ENCODE peak calls at places on chromosomes 4 and X, in four cellular contexts. H, Y, J and L are unnamed samples.
A peak's percentile ranks its signal among the peaks of the same experiment; 100 is the strongest.

GRCh38 chrX:106246511-106246910 is 78.4 kb downstream of the PWWP3B start:
- DNase-seq in J (no peak), H (no peak), Y (peak; percentile 53), L (no peak)

GRCh38 chr4:14792702-14793227 is 209.5 kb upstream of the CPEB2 start:
- DNase-seq in H (no peak), Y (peak; percentile 61), J (no peak), L (no peak)

GRCh38 chr4:77538574-77539157 is 67.0 kb upstream of the CXCL13 start:
- DNase-seq in Y (peak; percentile 71), H (no peak), J (peak; percentile 53), L (no peak)

GRCh38 chr4:3736290-3736689 is 29.9 kb upstream of the ADRA2C start:
- DNase-seq in J (no peak), H (no peak), Y (no peak), L (no peak)

GRCh38 chrX:118694628-118695027 is 32.8 kb upstream of the IL13RA1 start:
- DNase-seq in Y (no peak), J (no peak), H (no peak), L (no peak)

GRCh38 chr4:107834241-107834856 is 9.6 kb downstream of the SGMS2 start:
- DNase-seq in J (no peak), H (no peak), Y (peak; percentile 27), L (no peak)

GRCh38 chr4:155854597-155855226 is 11.4 kb downstream of the ASIC5 start:
- DNase-seq in Y (no peak), H (no peak), J (peak; percentile 54), L (no peak)

GRCh38 chrX:150234126-150234525 is 129.0 kb upstream of the MAMLD1 start:
- DNase-seq in H (no peak), J (no peak), Y (no peak), L (no peak)

GRCh38 chr4:84378983-84379382 is 120.1 kb downstream of the NKX6-1 start:
- DNase-seq in J (no peak), H (no peak), Y (no peak), L (no peak)

GRCh38 chr4:967113-968104 is 6.0 kb downstream of the DGKQ start:
- DNase-seq in Y (no peak), J (no peak), H (no peak), L (no peak)

GRCh38 chr4:100933628-100934027 is 413.7 kb downstream of the PPP3CA start:
- DNase-seq in H (no peak), J (no peak), Y (no peak), L (no peak)

GRCh38 chr4:117331817-117332216 is 246.4 kb upstream of the TRAM1L1 start:
- DNase-seq in H (no peak), Y (no peak), J (no peak), L (no peak)

GRCh38 chrX:47232803-47233332 is at the start of gene USP11:
- DNase-seq in J (no peak), H (peak; percentile 65), Y (peak; percentile 17), L (peak; percentile 54)

GRCh38 chr4:19739101-19739651 is 512.5 kb upstream of the SLIT2 start:
- DNase-seq in J (no peak), Y (peak; percentile 84), H (no peak), L (no peak)

GRCh38 chr4:4524364-4524763 is 17.5 kb downstream of the STX18 start:
- DNase-seq in H (no peak), J (peak; percentile 90), Y (no peak), L (no peak)

GRCh38 chr4:184568770-184569169 is 80.5 kb downstream of the CASP3 start:
- DNase-seq in H (no peak), J (peak; percentile 30), Y (no peak), L (no peak)

GRCh38 chrX:105837227-105837626 is 14.9 kb downstream of the NRK start:
- DNase-seq in H (peak; percentile 87), J (no peak), Y (peak; percentile 90), L (peak; percentile 77)

GRCh38 chr4:18322111-18322510 is 300.6 kb upstream of the LCORL start:
- DNase-seq in H (no peak), Y (no peak), J (no peak), L (no peak)

GRCh38 chr4:183858011-183858615 is 47.0 kb upstream of the STOX2 start:
- DNase-seq in H (no peak), J (no peak), Y (no peak), L (no peak)

GRCh38 chr4:1958276-1959103 is 50.3 kb downstream of the NELFA start:
- DNase-seq in H (no peak), Y (no peak), J (no peak), L (no peak)

GRCh38 chr4:71004281-71004851 is 10.9 kb downstream of the DCK start:
- DNase-seq in J (peak; percentile 66), Y (no peak), H (no peak), L (no peak)

GRCh38 chr4:24210332-24210902 is 320.6 kb upstream of the PPARGC1A start:
- DNase-seq in H (peak; percentile 44), J (no peak), Y (no peak), L (no peak)

GRCh38 chrX:137926090-137926489 is 360.2 kb downstream of the ZIC3 start:
- DNase-seq in Y (peak; percentile 46), J (peak; percentile 40), H (no peak), L (no peak)

GRCh38 chrX:153780678-153781427 is at the start of gene SRPK3:
- DNase-seq in J (no peak), H (no peak), Y (no peak), L (peak; percentile 61)
- H3K4me3 ChIP-seq in J (no peak within 1 kb of the TSS), H (peak within 1 kb of the TSS; percentile 21), Y (no peak within 1 kb of the TSS), L (no peak within 1 kb of the TSS)

GRCh38 chrX:154355776-154356140 is 18.7 kb downstream of the FLNA start:
- DNase-seq in H (no peak), Y (no peak), J (no peak), L (no peak)
- H3K4me1 ChIP-seq in H (no peaks in the 10 kb centered on the region), Y (no peaks in the 10 kb centered on the region), J (no peaks in the 10 kb centered on the region), L (no peaks in the 10 kb centered on the region)

DNA sequence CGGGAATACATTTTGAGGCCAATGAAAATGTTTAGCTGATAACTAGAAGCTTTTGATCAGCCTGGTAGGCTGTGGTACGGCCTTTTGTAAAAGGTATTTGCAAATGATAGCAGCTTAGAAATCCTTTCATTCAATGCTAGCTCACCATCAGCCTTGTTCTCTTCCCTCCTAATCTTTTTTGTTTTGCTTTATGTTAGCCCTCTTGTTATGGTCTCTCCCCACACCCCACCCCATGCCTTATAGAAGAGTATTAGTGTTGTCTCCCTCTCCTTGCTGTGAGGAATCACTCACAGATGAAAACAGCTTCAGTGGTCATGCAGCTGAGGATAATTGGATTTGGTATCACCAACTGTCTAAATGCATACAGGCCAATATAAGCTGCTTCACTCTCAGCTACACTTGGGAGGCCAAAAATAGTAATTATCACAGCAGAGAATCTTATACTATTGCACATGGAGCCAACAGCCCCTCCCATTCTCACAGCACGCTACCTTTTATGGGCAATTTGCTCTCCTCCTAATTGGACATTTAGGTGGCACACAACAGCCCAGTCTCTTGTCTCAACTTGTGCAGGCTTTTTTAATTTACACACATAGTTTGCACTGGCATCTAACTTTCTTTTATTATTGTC is 494.6 kb upstream of the FAM241A start:
- DNase-seq in J (no peak), Y (no peak), H (no peak), L (no peak)
- H3K4me3 ChIP-seq in J (no peak overlapping the region), Y (no peak overlapping the region), H (no peak overlapping the region), L (no peak overlapping the region)

GRCh38 chrX:6029014-6029413 is 199.7 kb downstream of the NLGN4X start:
- DNase-seq in Y (no peak), J (no peak), H (no peak), L (no peak)
- H3K4me1 ChIP-seq in Y (no peaks in the 10 kb centered on the region), J (no peaks in the 10 kb centered on the region), H (peaks cover 1% of the 10 kb centered on the region), L (no peaks in the 10 kb centered on the region)

DNA sequence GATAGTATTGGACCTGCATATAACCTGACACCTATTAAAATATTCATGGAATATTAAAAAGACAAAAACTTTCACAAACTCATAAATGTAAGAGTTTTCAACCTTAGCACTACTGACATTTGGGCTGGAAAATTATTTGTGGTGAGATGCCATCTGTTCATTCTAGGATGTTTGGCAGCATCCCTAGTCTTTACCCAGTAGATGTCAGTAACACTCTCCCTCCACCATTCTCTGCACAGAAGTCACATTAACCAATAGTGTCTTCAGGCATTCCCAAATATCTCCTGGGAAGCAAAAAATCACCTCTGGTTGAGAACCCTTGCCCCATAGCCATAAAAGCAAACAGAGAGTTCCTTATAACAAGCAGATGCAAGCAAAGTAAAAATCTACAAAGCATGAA is 41.4 kb upstream of the NDST4 start:
- DNase-seq in J (no peak), H (no peak), Y (peak; percentile 8), L (no peak)
- H3K4me3 ChIP-seq in J (no peak overlapping the region), H (no peak overlapping the region), Y (no peak overlapping the region), L (no peak overlapping the region)

DNA sequence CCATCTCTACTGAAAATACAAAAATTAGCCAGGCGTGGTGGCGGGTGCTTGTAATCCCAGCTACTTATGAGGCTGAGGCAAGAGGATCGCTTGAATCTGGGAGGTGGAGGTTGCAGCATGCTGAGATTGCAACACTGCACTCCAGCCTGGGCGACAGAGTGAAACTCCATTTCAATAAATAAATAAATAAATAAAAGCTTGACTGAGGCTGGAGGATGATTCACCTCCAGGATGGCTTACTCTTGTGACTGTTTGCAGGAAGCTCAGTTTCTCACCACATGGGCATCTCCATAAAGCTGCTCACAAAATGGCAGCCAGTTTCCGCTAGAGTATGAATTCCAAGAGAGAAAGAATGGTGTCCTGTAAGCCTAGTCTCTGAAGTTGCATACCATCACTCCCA is 191.7 kb upstream of the EDNRA start:
- DNase-seq in H (peak; percentile 6), Y (no peak), J (no peak), L (no peak)
- H3K4me1 ChIP-seq in H (peaks cover 4% of the 10 kb centered on the region), Y (peaks cover 4% of the 10 kb centered on the region), J (no peaks in the 10 kb centered on the region), L (no peaks in the 10 kb centered on the region)

GRCh38 chr4:114398386-114398785 is 200.2 kb upstream of the UGT8 start:
- DNase-seq in H (no peak), J (no peak), Y (no peak), L (no peak)
- H3K4me3 ChIP-seq in H (no peak overlapping the region), J (no peak overlapping the region), Y (no peak overlapping the region), L (no peak overlapping the region)

DNA sequence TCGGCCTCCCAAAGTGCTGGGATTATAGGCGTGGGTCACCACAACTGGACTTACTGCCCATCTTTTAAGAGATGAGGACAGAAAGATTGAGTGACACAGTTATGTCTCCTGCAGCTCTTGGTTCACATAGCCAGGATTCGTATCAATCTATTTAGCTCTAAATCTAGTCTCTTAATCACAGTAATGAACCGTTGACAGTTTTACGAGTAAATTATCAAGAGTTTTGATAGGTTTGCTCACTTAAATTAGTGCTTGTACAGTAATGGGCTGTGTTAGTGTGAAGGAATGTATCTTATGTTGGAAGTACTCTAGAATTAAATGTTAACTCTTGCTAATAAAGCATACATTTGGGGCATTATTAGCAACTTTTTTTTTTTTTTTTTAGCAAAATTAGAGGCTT is 105.7 kb downstream of the PTTG2 start:
- DNase-seq in H (no peak), J (no peak), Y (no peak), L (no peak)
- H3K4me1 ChIP-seq in H (peaks cover 7% of the 10 kb centered on the region), J (peaks cover 39% of the 10 kb centered on the region), Y (peaks cover 6% of the 10 kb centered on the region), L (peaks cover 38% of the 10 kb centered on the region)

DNA sequence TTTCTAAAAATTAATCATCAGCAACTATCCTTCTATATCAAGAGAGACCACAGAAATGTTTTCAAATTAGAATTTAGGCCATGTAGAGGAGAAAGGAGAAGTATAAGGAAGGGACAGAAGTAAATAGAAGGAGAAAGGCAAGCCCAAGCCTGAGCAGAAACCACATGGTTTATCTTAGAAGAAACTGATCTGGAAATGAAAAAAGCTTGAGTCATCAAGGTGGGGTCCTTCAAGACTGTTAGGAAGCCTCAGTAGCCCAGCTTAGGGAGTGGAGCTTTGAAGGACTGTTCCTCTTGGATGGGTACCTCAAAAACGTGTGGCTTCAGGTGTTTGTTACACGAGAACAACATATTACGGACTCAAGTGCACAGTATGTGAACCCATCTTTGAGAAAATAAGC is 4.5 kb downstream of the BMX start:
- DNase-seq in Y (peak; percentile 7), J (no peak), H (no peak), L (no peak)
- H3K4me3 ChIP-seq in Y (no peak overlapping the region), J (no peak overlapping the region), H (no peak overlapping the region), L (no peak overlapping the region)